ENCODE peak calls at places on chromosomes 2 and 18, in five cellular contexts. T is stomach, C is sigmoid colon, D is astrocyte, U is K562. Y is an unnamed sample.

GRCh38 chr2:51158236-51158635 is 126.3 kb upstream of the NRXN1 start:
- DNase-seq in T (no peak), C (no peak), D (no peak), U (no peak), Y (no peak)

GRCh38 chr2:70902067-70902442 is 33.6 kb upstream of the ATP6V1B1 start:
- DNase-seq in T (no peak), C (no peak), D (peak; percentile 6), U (no peak), Y (no peak)

GRCh38 chr18:79819951-79820351 is 22.2 kb downstream of the KCNG2 start:
- DNase-seq in T (no peak), C (no peak), D (no peak), U (no peak), Y (no peak)

GRCh38 chr2:32249731-32250236 is 14.9 kb downstream of the NLRC4 start:
- DNase-seq in T (no peak), C (no peak), D (no peak), U (no peak), Y (no peak)

GRCh38 chr18:45920367-45920766 is 46.8 kb downstream of the EPG5 start:
- DNase-seq in T (peak; percentile 84), C (peak; percentile 88), D (peak; percentile 51), U (no peak), Y (peak; percentile 79)

GRCh38 chr2:72983500-72984039 is 66.3 kb downstream of the EMX1 start:
- DNase-seq in T (peak; percentile 52), C (no peak), D (no peak), U (no peak), Y (peak; percentile 62)

GRCh38 chr2:207896525-207897295 is 127.0 kb upstream of the FZD5 start:
- DNase-seq in T (no peak), C (no peak), D (no peak), U (no peak), Y (no peak)

GRCh38 chr2:239407112-239407511 is 6.3 kb upstream of the HDAC4 start:
- DNase-seq in T (no peak), C (no peak), D (no peak), U (no peak), Y (no peak)

GRCh38 chr2:226174390-226174789 is 625.2 kb downstream of the IRS1 start:
- DNase-seq in T (no peak), C (no peak), D (no peak), U (no peak), Y (no peak)

GRCh38 chr2:178700922-178701342 is 106.3 kb downstream of the TTN start:
- DNase-seq in T (no peak), C (no peak), D (peak; percentile 8), U (peak; percentile 49), Y (no peak)

GRCh38 chr2:167543721-167544120 is 655.4 kb downstream of the XIRP2 start:
- DNase-seq in T (no peak), C (no peak), D (no peak), U (no peak), Y (no peak)

GRCh38 chr2:32403782-32404181 is 47.0 kb downstream of the BIRC6 start:
- DNase-seq in T (no peak), C (no peak), D (no peak), U (no peak), Y (no peak)

GRCh38 chr18:58699551-58699950 is 28.3 kb downstream of the MALT1 start:
- DNase-seq in T (no peak), C (no peak), D (no peak), U (peak; percentile 6), Y (no peak)

GRCh38 chr2:224221455-224221913 is 180.4 kb downstream of the FAM124B start:
- DNase-seq in T (no peak), C (no peak), D (peak; percentile 96), U (no peak), Y (no peak)

GRCh38 chr18:49021433-49022129 is 70.8 kb upstream of the SMAD7 start:
- DNase-seq in T (peak; percentile 79), C (no peak), D (no peak), U (peak; percentile 52), Y (peak; percentile 87)

GRCh38 chr2:189791338-189792042 is 7.2 kb downstream of the PMS1 start:
- DNase-seq in T (no peak), C (no peak), D (no peak), U (no peak), Y (no peak)

GRCh38 chr2:231348173-231348572 is 47.3 kb upstream of the B3GNT7 start:
- DNase-seq in T (peak; percentile 13), C (no peak), D (no peak), U (no peak), Y (no peak)

GRCh38 chr2:217800433-217801114 is 202.2 kb downstream of the TNS1 start:
- DNase-seq in T (no peak), C (peak; percentile 70), D (no peak), U (no peak), Y (no peak)

GRCh38 chr2:240986787-240987411 is 11.5 kb upstream of the SNED1 start:
- DNase-seq in T (no peak), C (peak; percentile 82), D (peak; percentile 24), U (no peak), Y (peak; percentile 51)

GRCh38 chr2:225468131-225468530 is 68.6 kb downstream of the NYAP2 start:
- DNase-seq in T (no peak), C (no peak), D (peak; percentile 80), U (no peak), Y (no peak)

GRCh38 chr2:236644502-236644911 is 74.9 kb downstream of the ACKR3 start:
- DNase-seq in T (no peak), C (peak; percentile 56), D (no peak), U (no peak), Y (no peak)

GRCh38 chr2:150371066-150371812 is 116.2 kb downstream of the RND3 start:
- DNase-seq in T (no peak), C (no peak), D (no peak), U (no peak), Y (peak; percentile 70)

GRCh38 chr2:168751104-168751768 is 51.2 kb upstream of the NOSTRIN start:
- DNase-seq in T (no peak), C (no peak), D (no peak), U (no peak), Y (no peak)

GRCh38 chr2:216478151-216478550 is 20.5 kb upstream of the RPL37A start:
- DNase-seq in T (no peak), C (no peak), D (peak; percentile 92), U (no peak), Y (no peak)

GRCh38 chr18:72697706-72698105 is 153.6 kb upstream of the CBLN2 start:
- DNase-seq in T (no peak), C (no peak), D (no peak), U (no peak), Y (no peak)

GRCh38 chr2:67234443-67234842 is 162.7 kb upstream of the ETAA1 start:
- DNase-seq in T (no peak), C (peak; percentile 51), D (peak; percentile 18), U (no peak), Y (no peak)

GRCh38 chr2:98329549-98329948 is 16.7 kb upstream of the CNGA3 start:
- DNase-seq in T (no peak), C (no peak), D (no peak), U (no peak), Y (no peak)

GRCh38 chr2:98333922-98334321 is 12.3 kb upstream of the CNGA3 start:
- DNase-seq in T (no peak), C (no peak), D (peak; percentile 14), U (no peak), Y (no peak)

GRCh38 chr2:98334439-98335078 is 11.7 kb upstream of the CNGA3 start:
- DNase-seq in T (no peak), C (no peak), D (peak; percentile 92), U (no peak), Y (no peak)
- H3K4me3 ChIP-seq in T (no peak overlapping the region), C (no peak overlapping the region), D (peak overlapping the region; percentile 1), U (no peak overlapping the region), Y (no peak overlapping the region)

GRCh38 chr18:50875966-50876536 is 2.9 kb upstream of the ME2 start:
- DNase-seq in T (no peak), C (no peak), D (no peak), U (no peak), Y (no peak)

GRCh38 chr18:50879302-50880107 is 587 bp downstream of the ME2 start:
- DNase-seq in T (peak; percentile 43), C (no peak), D (peak; percentile 55), U (peak; percentile 5), Y (peak; percentile 55)

GRCh38 chr18:50878345-50879301 is at the start of gene ME2:
- DNase-seq in T (peak; percentile 94), C (peak; percentile 96), D (peak; percentile 68), U (peak; percentile 96), Y (peak; percentile 93)

GRCh38 chr18:50880108-50880465 is 1.2 kb downstream of the ME2 start:
- DNase-seq in T (no peak), C (no peak), D (no peak), U (no peak), Y (no peak)

GRCh38 chr18:50877545-50878265 is 1.2 kb upstream of the ME2 start:
- DNase-seq in T (no peak), C (no peak), D (no peak), U (no peak), Y (peak; percentile 48)
- H3K4me1 ChIP-seq in T (peaks cover 13% of the 10 kb centered on the region), C (peaks cover 20% of the 10 kb centered on the region), D (peaks cover 7% of the 10 kb centered on the region), U (peaks cover 3% of the 10 kb centered on the region), Y (peaks cover 21% of the 10 kb centered on the region)

DNA sequence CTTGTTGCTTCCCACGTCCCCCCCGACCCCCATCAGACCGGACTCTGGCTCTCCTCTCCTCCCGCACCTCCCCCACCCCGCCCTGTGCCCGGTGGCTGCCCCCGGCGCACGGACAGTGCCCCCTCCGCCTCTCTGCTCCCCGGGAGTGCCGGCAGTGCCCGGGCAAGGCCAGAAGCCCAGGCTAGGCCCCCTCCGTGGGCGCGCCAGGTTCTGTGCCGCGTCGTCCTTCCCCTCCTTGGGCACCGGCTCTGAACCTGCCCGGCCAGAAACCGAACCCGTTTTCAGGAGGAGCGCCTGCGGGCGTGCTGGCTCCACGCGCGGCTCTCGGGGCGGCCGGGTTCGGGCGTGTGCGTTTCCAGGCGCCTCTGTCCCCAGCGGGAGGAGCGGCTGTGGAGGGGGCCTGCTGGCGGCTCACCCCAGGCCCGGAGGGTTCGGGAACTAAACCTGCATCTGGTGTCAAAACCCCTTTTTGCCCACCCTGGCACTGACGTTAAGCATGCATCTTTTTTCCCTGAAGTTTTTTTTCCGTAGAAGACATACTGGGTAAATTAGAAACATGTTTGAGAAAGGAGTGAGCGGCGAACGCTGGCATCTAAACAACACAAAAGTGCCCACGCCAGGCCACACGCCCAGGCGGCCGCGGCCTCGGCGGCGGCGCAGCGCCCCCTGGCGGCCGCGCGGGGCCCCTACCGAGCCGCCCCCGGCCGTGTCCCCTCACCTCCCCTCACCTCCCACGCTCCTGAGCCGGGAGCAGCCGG is 123.9 kb upstream of the SLC1A4 start:
- DNase-seq in T (peak; percentile 75), C (peak; percentile 84), D (no peak), U (peak; percentile 88), Y (peak; percentile 76)
- TF ChIP-seq CTCF in T (peak; percentile 72), C (no peak), D (peak; percentile 58), U (peak; percentile 66), Y (peak; percentile 81)

GRCh38 chr2:152715112-152715511 is 2.1 kb downstream of the PRPF40A start:
- DNase-seq in T (no peak), C (no peak), D (no peak), U (no peak), Y (no peak)
- H3K4me3 ChIP-seq in T (no peak overlapping the region), C (no peak overlapping the region), D (no peak overlapping the region), U (peak overlapping the region; percentile 79), Y (no peak overlapping the region)

GRCh38 chr2:16293871-16294270 is 353.5 kb downstream of the MYCN start:
- DNase-seq in T (no peak), C (no peak), D (no peak), U (no peak), Y (no peak)
- H3K4me1 ChIP-seq in T (no peaks in the 10 kb centered on the region), C (no peaks in the 10 kb centered on the region), D (no peaks in the 10 kb centered on the region), U (no peaks in the 10 kb centered on the region), Y (no peaks in the 10 kb centered on the region)